ENCODE peak calls at places on chromosome 1, in four cellular contexts. P, H, O and I are unnamed samples.

GRCh38 chr1:228282329-228283042 is 74.6 kb downstream of the OBSCN start:
- DNase-seq in P (no peak), H (no peak), O (no peak), I (no peak)

GRCh38 chr1:118773656-118774055 is 214.5 kb downstream of the TBX15 start:
- DNase-seq in P (no peak), H (no peak), O (no peak), I (no peak)

GRCh38 chr1:32142446-32143301 is 34.8 kb downstream of the KPNA6 start:
- DNase-seq in P (peak), H (peak), O (no peak), I (no peak)

GRCh38 chr1:245516178-245516829 is 361.5 kb downstream of the KIF26B start:
- DNase-seq in P (no peak), H (no peak), O (no peak), I (no peak)

GRCh38 chr1:85148524-85149250 is 52.1 kb downstream of the SYDE2 start:
- DNase-seq in P (no peak), H (no peak), O (peak), I (no peak)

GRCh38 chr1:16181887-16182719 is 26.2 kb upstream of the EPHA2 start:
- DNase-seq in P (peak), H (peak), O (no peak), I (no peak)

GRCh38 chr1:62423580-62424242 is 13.1 kb upstream of the USP1 start:
- DNase-seq in P (no peak), H (no peak), O (no peak), I (no peak)

GRCh38 chr1:15339580-15339979 is 70.1 kb upstream of the EFHD2 start:
- DNase-seq in P (no peak), H (no peak), O (no peak), I (no peak)

GRCh38 chr1:243459059-243459458 is 203.2 kb downstream of the SDCCAG8 start:
- DNase-seq in P (no peak), H (no peak), O (no peak), I (no peak)

GRCh38 chr1:17439250-17440073 is at the start of gene RCC2:
- DNase-seq in P (peak), H (peak), O (no peak), I (peak)

GRCh38 chr1:229891227-229891626 is 175.8 kb upstream of the GALNT2 start:
- DNase-seq in P (no peak), H (no peak), O (no peak), I (no peak)

GRCh38 chr1:205545001-205545919 is 40.8 kb downstream of the CDK18 start:
- DNase-seq in P (no peak), H (no peak), O (no peak), I (no peak)

GRCh38 chr1:192057766-192058165 is 100.5 kb upstream of the RGS18 start:
- DNase-seq in P (no peak), H (no peak), O (no peak), I (no peak)

GRCh38 chr1:218572046-218572445 is 226.9 kb downstream of the TGFB2 start:
- DNase-seq in P (no peak), H (no peak), O (no peak), I (no peak)

GRCh38 chr1:9350011-9350907 is 57.6 kb downstream of the SPSB1 start:
- DNase-seq in P (no peak), H (peak), O (no peak), I (no peak)

GRCh38 chr1:156676820-156677615 is at the start of gene NES:
- DNase-seq in P (peak), H (peak), O (no peak), I (no peak)

GRCh38 chr1:85818371-85818770 is 110.1 kb upstream of the ZNHIT6 start:
- DNase-seq in P (no peak), H (no peak), O (no peak), I (no peak)

GRCh38 chr1:168441745-168442144 is 102.1 kb downstream of the XCL2 start:
- DNase-seq in P (no peak), H (no peak), O (no peak), I (no peak)

GRCh38 chr1:235943581-235944114 is 76.9 kb upstream of the LYST start:
- DNase-seq in P (no peak), H (no peak), O (no peak), I (peak)

GRCh38 chr1:119469741-119470140 is 37.3 kb upstream of the HSD3B1 start:
- DNase-seq in P (no peak), H (no peak), O (no peak), I (no peak)

GRCh38 chr1:209751627-209752231 is 4.1 kb upstream of the TRAF3IP3 start:
- DNase-seq in P (no peak), H (no peak), O (peak), I (no peak)

GRCh38 chr1:8663090-8663802 is 154.2 kb downstream of the RERE start:
- DNase-seq in P (no peak), H (no peak), O (no peak), I (no peak)

GRCh38 chr1:165834881-165835280 is 7.5 kb downstream of the UCK2 start:
- DNase-seq in P (no peak), H (no peak), O (no peak), I (no peak)

GRCh38 chr1:8155528-8156186 is 129.5 kb upstream of the ERRFI1 start:
- DNase-seq in P (no peak), H (no peak), O (no peak), I (no peak)

GRCh38 chr1:15501208-15502032 is 22.6 kb downstream of the CASP9 start:
- DNase-seq in P (peak), H (peak), O (no peak), I (no peak)

GRCh38 chr1:7581754-7582264 is 189.3 kb upstream of the VAMP3 start:
- DNase-seq in P (no peak), H (peak), O (no peak), I (no peak)

GRCh38 chr1:231814536-231814935 is 187.9 kb downstream of the DISC1 start:
- DNase-seq in P (no peak), H (no peak), O (no peak), I (no peak)

GRCh38 chr1:229156819-229157218 is 114.1 kb upstream of the RAB4A start:
- DNase-seq in P (no peak), H (peak), O (no peak), I (no peak)

GRCh38 chr1:111247125-111247838 is 19.8 kb downstream of the CHI3L2 start:
- DNase-seq in P (no peak), H (no peak), O (no peak), I (no peak)

DNA sequence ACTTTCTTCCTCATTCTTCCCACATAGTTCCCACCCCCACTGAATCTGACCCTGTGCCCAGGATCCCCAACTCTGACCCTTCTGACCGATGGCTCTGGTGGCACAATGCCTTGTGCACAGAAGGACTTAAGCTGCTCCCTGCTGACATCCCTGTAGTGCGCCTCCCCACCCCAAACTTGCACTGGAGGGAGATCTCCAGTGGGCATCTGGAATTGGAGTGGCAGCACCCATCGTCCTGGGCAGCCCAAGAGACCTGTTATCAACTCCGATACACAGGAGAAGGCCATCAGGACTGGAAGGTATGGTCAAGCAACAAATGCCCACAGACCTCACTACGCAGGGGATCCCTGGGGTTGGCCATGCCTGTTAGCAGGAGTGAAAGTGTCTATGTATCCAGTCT is 9.0 kb downstream of the MPL start:
- DNase-seq in P (no peak), H (no peak), O (no peak), I (no peak)
- TF ChIP-seq CTCF in P (no peak), H (no peak), O (no peak), I (no peak)

GRCh38 chr1:59903136-59903754 is 23.3 kb downstream of the CYP2J2 start:
- DNase-seq in P (no peak), H (no peak), O (no peak), I (no peak)
- TF ChIP-seq CTCF in P (no peak), H (peak), O (peak), I (peak)

GRCh38 chr1:39194398-39195051 is 10.0 kb upstream of the MACF1 start:
- DNase-seq in P (no peak), H (no peak), O (no peak), I (no peak)

GRCh38 chr1:39195166-39196111 is 9.1 kb upstream of the MACF1 start:
- DNase-seq in P (no peak), H (no peak), O (no peak), I (no peak)

GRCh38 chr1:39199593-39199992 is 4.9 kb upstream of the MACF1 start:
- DNase-seq in P (no peak), H (no peak), O (no peak), I (no peak)

DNA sequence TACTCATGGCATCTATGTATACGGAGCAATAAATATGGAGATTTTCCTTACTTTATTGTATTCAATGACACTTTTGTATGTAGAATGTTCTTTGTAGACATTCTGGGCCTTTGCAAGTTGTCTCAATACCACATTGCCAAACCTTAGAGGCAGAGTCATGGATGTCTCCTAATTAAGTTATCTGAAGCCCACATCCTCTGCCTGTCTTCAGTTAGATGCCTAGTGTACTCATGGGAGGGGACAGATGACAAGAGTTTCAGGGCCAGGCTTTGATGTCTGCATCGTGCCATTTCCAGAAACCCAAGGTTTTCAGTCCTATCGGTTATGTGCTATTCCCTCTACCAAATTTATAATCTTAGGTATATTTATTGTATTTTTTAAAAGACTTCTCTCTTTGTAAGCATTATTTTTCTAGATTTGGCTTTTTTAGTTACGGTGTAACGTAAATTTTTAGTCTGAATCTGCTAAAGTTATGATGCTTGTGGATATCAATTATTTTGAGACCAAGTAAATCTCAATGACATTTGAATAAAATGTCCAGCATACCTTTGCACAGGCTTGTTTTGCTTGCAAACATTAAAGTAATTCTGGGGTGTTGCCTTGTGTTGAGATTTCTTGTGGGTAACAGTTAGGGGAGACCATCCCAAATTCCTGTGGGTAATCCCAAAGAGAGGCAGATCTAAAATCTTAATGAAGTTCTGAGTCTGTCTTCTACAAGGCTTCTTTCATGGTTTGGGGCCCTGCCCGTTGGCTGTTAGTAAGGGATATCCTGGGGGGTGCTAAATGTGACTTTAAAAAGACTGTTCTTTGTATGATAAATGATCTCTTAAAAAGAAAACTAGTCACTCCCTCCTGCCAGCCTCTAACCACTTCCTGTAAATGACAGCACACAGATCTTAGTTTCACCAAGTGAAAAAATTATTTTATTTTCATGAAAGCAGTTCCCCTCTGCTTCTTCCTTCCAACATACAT is 8.0 kb upstream of the MACF1 start:
- DNase-seq in P (no peak), H (no peak), O (no peak), I (no peak)
- TF ChIP-seq CTCF in P (no peak), H (no peak), O (no peak), I (no peak)

GRCh38 chr1:179365342-179366092 is at the start of gene AXDND1:
- DNase-seq in P (peak), H (peak), O (peak), I (peak)
- TF ChIP-seq CTCF in P (no peak), H (no peak), O (no peak), I (no peak)

GRCh38 chr1:201921952-201922558 is 24.3 kb downstream of the LMOD1 start:
- DNase-seq in P (no peak), H (no peak), O (no peak), I (no peak)

GRCh38 chr1:201916649-201917249 is 28.1 kb downstream of the SHISA4 start:
- DNase-seq in P (no peak), H (peak), O (no peak), I (no peak)

GRCh38 chr1:201914456-201915235 is 25.9 kb downstream of the SHISA4 start:
- DNase-seq in P (no peak), H (no peak), O (no peak), I (no peak)

GRCh38 chr1:201917362-201918033 is 28.8 kb downstream of the SHISA4 start:
- DNase-seq in P (no peak), H (peak), O (no peak), I (no peak)

DNA sequence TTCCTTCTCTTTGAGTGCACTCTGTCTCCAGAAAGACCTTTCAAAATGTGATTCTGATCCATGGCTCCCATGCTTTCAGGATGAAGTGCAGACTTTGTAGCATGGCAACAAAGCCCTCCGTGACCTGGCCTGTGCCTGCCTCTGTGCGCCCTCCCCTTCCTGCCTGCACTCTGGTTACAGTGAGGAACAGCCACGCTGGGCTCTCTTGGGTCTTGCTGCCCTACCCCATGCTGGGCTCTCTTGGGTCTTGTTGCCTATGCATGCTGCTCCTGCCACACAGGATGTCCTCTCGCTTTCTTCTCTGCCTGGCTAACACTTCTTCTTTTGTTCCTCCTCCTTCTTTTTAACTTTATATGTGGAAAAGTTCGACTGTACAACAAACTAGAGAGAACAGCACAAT is 28.0 kb downstream of the LMOD1 start:
- DNase-seq in P (no peak), H (no peak), O (no peak), I (no peak)
- TF ChIP-seq CTCF in P (no peak), H (no peak), O (no peak), I (no peak)

GRCh38 chr1:11100149-11100493 is 452 bp upstream of the EXOSC10 start:
- DNase-seq in P (no peak), H (no peak), O (no peak), I (no peak)
- TF ChIP-seq CTCF in P (no peak), H (no peak), O (no peak), I (no peak)